ENCODE peak calls at places on chromosome 14, in nine cellular contexts. E, O, U, Y, H, W, A, N and R are unnamed samples.

GRCh38 chr14:22599349-22599748 is 1.2 kb downstream of the ABHD4 start:
- DNase-seq in N (no peak), H (no peak), A (no peak), E (no peak), Y (no peak), O (no peak), U (no peak), W (no peak), R (no peak)

GRCh38 chr14:96016761-96017160 is 22.4 kb upstream of the C14orf132 start:
- DNase-seq in Y (no peak), W (no peak), N (no peak), E (no peak), H (no peak), A (no peak), O (peak), U (no peak), R (no peak)

GRCh38 chr14:74595006-74595735 is 16.9 kb downstream of the LTBP2 start:
- DNase-seq in O (no peak), U (no peak), H (no peak), Y (no peak), W (no peak), E (no peak), N (peak), A (no peak), R (no peak)

GRCh38 chr14:61342486-61342885 is 21.1 kb downstream of the PRKCH start:
- DNase-seq in H (peak), N (no peak), A (no peak), Y (no peak), U (no peak), E (no peak), W (no peak), O (no peak), R (no peak)

GRCh38 chr14:41699506-41699905 is 92.8 kb downstream of the LRFN5 start:
- DNase-seq in H (no peak), A (no peak), E (no peak), U (no peak), N (no peak), Y (no peak), W (no peak), O (no peak), R (no peak)

GRCh38 chr14:72826039-72826438 is 67.9 kb downstream of the DPF3 start:
- DNase-seq in H (no peak), U (no peak), O (no peak), N (no peak), Y (no peak), A (no peak), W (no peak), E (no peak), R (no peak)

GRCh38 chr14:105303949-105304348 is 3.1 kb upstream of the BRF1 start:
- DNase-seq in O (no peak), H (no peak), A (no peak), Y (no peak), E (no peak), N (no peak), W (no peak), U (no peak), R (no peak)

GRCh38 chr14:20613094-20614037 is 22.2 kb upstream of the RNASE12 start:
- DNase-seq in U (peak), A (peak), H (peak), N (peak), O (peak), Y (peak), E (peak), W (peak), R (peak)

GRCh38 chr14:103314496-103315277 is 19.4 kb upstream of the EIF5 start:
- DNase-seq in A (no peak), U (no peak), N (no peak), H (peak), O (no peak), E (no peak), W (no peak), Y (no peak), R (no peak)

GRCh38 chr14:25911831-25912230 is 686.0 kb downstream of the NOVA1 start:
- DNase-seq in N (no peak), U (no peak), Y (no peak), E (no peak), W (no peak), A (no peak), H (peak), O (no peak), R (no peak)

GRCh38 chr14:57486767-57487379 is 6.8 kb downstream of the CCDC198 start:
- DNase-seq in Y (peak), W (no peak), U (no peak), E (no peak), H (no peak), A (no peak), N (no peak), O (no peak), R (no peak)

GRCh38 chr14:55537782-55538181 is 42.2 kb upstream of the KTN1 start:
- DNase-seq in W (no peak), E (peak), U (no peak), Y (no peak), H (no peak), N (no peak), O (no peak), A (no peak), R (no peak)

GRCh38 chr14:29220077-29220476 is 453.5 kb downstream of the FOXG1 start:
- DNase-seq in U (no peak), E (no peak), W (no peak), Y (no peak), O (no peak), N (no peak), H (no peak), A (no peak), R (no peak)

GRCh38 chr14:75293920-75294648 is 15.5 kb downstream of the FOS start:
- DNase-seq in Y (peak), W (peak), N (peak), E (peak), H (peak), U (peak), A (no peak), O (peak), R (peak)

GRCh38 chr14:100901391-100902183 is 1.9 kb downstream of the RTL1 start:
- DNase-seq in U (no peak), H (peak), W (peak), Y (no peak), N (no peak), E (peak), A (no peak), O (no peak), R (no peak)

GRCh38 chr14:54920052-54920451 is 17.4 kb upstream of the GCH1 start:
- DNase-seq in U (no peak), Y (no peak), E (no peak), A (no peak), W (no peak), N (no peak), H (no peak), O (no peak), R (no peak)

GRCh38 chr14:49972199-49972671 is 79.4 kb downstream of the ARF6 start:
- DNase-seq in N (no peak), U (no peak), W (no peak), Y (peak), O (no peak), E (no peak), H (no peak), A (no peak), R (no peak)

GRCh38 chr14:47822326-47822725 is 146.9 kb upstream of the MDGA2 start:
- DNase-seq in H (no peak), W (no peak), O (no peak), A (no peak), N (no peak), E (no peak), U (no peak), Y (no peak), R (no peak)

GRCh38 chr14:73140924-73141323 is 4.6 kb downstream of the PSEN1 start:
- DNase-seq in A (no peak), Y (no peak), O (no peak), N (no peak), U (no peak), H (no peak), E (no peak), W (no peak), R (no peak)

GRCh38 chr14:54348001-54348611 is 48.7 kb upstream of the CDKN3 start:
- DNase-seq in E (peak), Y (peak), H (no peak), A (no peak), N (no peak), W (no peak), O (no peak), U (no peak), R (peak)

GRCh38 chr14:102629700-102630365 is 37.4 kb downstream of the RCOR1 start:
- DNase-seq in A (no peak), U (no peak), E (no peak), O (no peak), Y (no peak), W (no peak), N (no peak), H (no peak), R (no peak)

GRCh38 chr14:71371711-71372396 is 464.6 kb downstream of the PCNX1 start:
- DNase-seq in O (no peak), E (peak), U (no peak), W (no peak), N (no peak), Y (peak), A (no peak), H (no peak), R (no peak)

GRCh38 chr14:78446807-78447206 is 276.6 kb downstream of the NRXN3 start:
- DNase-seq in A (no peak), U (no peak), W (no peak), Y (peak), H (no peak), E (no peak), N (no peak), O (no peak), R (no peak)

GRCh38 chr14:88013750-88014349 is 8.9 kb downstream of the GPR65 start:
- DNase-seq in A (peak), O (peak), H (no peak), N (peak), Y (peak), U (peak), E (no peak), W (no peak), R (peak)

GRCh38 chr14:61630399-61630798 is 64.9 kb upstream of the HIF1A start:
- DNase-seq in H (no peak), U (no peak), O (no peak), E (no peak), Y (no peak), A (no peak), N (no peak), W (no peak), R (no peak)

GRCh38 chr14:40354754-40355153 is 922.5 kb upstream of the FBXO33 start:
- DNase-seq in O (no peak), N (no peak), U (no peak), W (no peak), A (no peak), E (no peak), H (no peak), Y (no peak), R (no peak)

GRCh38 chr14:34843011-34843554 is 32.1 kb downstream of the BAZ1A start:
- DNase-seq in H (no peak), E (peak), N (no peak), A (peak), O (no peak), U (no peak), W (no peak), Y (peak), R (no peak)

GRCh38 chr14:96357216-96357615 is 5.9 kb downstream of the ATG2B start:
- DNase-seq in Y (no peak), N (no peak), O (no peak), W (no peak), A (no peak), H (no peak), E (no peak), U (no peak), R (no peak)

GRCh38 chr14:54564799-54565235 is 2.1 kb upstream of the SAMD4A start:
- DNase-seq in E (no peak), W (no peak), U (no peak), O (no peak), H (no peak), A (no peak), Y (peak), N (no peak), R (no peak)

GRCh38 chr14:75450381-75451276 is 22.8 kb downstream of the JDP2 start:
- DNase-seq in E (no peak), H (no peak), A (no peak), Y (peak), U (peak), O (no peak), N (peak), W (no peak), R (no peak)

GRCh38 chr14:54329082-54329695 is 67.6 kb upstream of the CDKN3 start:
- DNase-seq in W (no peak), N (peak), H (no peak), O (no peak), E (peak), Y (peak), A (peak), U (peak), R (peak)

GRCh38 chr14:20622816-20623291 is 18.6 kb downstream of the OR6S1 start:
- DNase-seq in E (no peak), W (peak), N (no peak), Y (no peak), H (no peak), A (no peak), U (no peak), O (peak), R (no peak)

GRCh38 chr14:89618309-89618708 is 201.3 kb upstream of the FOXN3 start:
- DNase-seq in O (no peak), A (no peak), U (no peak), W (no peak), H (no peak), Y (peak), E (no peak), N (no peak), R (no peak)

GRCh38 chr14:89619616-89620273 is 202.7 kb upstream of the FOXN3 start:
- DNase-seq in O (no peak), Y (no peak), U (no peak), N (no peak), H (no peak), W (no peak), A (no peak), E (no peak), R (no peak)

GRCh38 chr14:89617471-89618291 is 200.6 kb upstream of the FOXN3 start:
- DNase-seq in N (no peak), U (peak), E (peak), H (no peak), Y (peak), A (no peak), W (no peak), O (no peak), R (peak)

GRCh38 chr14:89620436-89620835 is 203.4 kb upstream of the FOXN3 start:
- DNase-seq in O (no peak), Y (no peak), U (no peak), H (no peak), A (no peak), W (no peak), N (no peak), E (no peak), R (no peak)

GRCh38 chr14:89618821-89619551 is 202.0 kb upstream of the FOXN3 start:
- DNase-seq in Y (peak), O (peak), W (peak), A (no peak), E (peak), H (peak), U (peak), N (peak), R (peak)
- TF ChIP-seq CTCF in Y (no peak), O (no peak), W (no peak), A (no peak), E (no peak), H (no peak), U (no peak), N (no peak), R (no peak)

DNA sequence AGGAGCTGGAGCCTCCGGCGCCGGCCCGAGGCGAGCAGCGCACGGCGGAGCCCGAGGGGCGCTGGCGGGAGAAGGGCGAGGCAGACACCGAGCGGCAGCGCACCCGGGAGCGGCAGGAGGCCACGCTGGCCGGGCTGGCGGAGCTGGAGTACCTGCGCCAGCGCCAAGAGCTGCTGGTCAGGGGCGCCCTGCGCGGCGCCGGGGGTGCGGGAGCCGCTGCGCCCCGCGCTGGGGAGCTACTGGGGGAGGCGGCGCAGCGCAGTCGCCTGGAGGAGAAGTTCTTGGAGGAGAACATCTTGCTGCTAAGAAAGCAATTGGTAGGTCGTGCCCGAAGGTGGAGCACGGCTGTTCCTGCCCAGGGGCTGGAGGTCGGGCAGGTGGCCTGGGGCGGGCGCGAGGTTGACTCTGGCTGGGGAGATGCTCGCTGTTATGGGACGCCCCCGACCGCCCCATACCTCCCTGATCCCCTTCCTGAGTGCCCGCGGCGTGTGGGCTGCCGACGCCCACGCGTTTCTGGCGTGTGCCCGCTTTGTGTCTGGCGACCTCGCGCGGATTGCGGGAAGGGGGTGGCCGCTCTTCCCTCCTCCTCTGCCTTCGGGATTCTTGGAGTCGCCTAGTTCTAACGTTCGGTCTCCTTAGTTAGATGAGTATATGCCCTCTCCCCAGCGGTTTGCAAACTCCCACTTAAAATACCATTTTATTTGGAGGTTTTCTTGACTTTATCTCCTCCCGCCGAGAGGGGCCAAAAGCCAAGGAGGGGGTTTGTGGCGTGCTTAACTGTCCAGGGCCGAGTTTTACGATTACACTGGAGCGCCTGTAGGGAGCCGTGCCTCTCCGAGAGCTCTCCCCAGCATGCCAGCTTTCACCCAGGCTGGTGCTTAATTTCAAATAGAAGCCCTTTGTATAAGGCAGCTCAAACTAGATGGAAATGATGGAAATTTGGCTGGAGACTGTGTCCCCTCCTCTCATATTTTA is 756 bp downstream of the DACT1 start:
- DNase-seq in E (peak), N (peak), Y (peak), O (peak), H (peak), W (no peak), A (no peak), U (peak), R (peak)
- TF ChIP-seq CTCF in E (no peak), N (no peak), Y (no peak), O (no peak), H (no peak), W (peak), A (no peak), U (no peak), R (peak)

DNA sequence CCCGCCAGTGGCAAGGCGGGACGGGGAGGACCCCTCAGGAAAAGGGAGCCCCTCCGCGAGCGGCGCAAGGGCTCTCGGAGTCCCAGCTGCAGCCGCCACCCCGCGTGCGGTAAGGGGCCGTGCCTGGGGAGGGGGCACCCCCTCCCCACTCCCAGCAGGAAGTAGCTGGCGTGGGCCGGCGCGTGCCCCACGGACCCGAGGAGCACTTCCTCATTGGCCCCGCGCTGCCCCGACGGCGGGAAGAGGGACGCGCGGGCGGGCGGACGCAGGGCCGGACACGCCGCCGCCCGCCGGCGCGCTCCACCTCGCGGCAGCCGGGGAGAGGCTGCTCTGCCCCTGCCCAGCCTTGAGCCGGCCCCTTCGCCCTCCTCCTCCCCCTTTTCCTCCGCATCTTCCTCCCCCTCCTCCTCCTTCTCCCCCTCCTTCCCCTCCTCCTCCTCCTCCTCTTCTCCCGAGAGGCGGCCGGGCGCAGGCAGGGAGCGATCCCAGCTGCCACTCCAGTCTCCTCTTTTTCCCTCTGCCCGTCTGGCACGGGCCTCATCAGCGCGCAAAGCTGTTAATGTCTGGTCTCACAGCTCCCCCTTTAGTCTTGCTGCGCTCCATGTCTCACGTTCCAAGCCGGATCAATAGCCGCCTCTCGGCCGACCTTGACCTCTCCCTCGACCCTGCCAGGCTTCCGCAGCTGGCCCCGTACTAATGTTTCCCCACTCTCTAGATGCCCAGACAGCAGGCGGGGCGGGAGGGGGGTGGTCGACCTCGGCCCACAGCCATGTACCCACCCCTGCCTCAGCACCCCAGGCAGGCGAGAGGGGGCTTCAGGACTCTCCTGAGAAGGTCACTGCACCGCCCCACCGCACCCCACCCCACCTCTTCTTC is 2.6 kb upstream of the BCL11B start:
- DNase-seq in N (peak), O (no peak), U (peak), H (no peak), A (no peak), W (peak), Y (peak), E (peak), R (peak)
- TF ChIP-seq CTCF in N (peak), O (peak), U (peak), H (no peak), A (peak), W (peak), Y (peak), E (peak), R (peak)

DNA sequence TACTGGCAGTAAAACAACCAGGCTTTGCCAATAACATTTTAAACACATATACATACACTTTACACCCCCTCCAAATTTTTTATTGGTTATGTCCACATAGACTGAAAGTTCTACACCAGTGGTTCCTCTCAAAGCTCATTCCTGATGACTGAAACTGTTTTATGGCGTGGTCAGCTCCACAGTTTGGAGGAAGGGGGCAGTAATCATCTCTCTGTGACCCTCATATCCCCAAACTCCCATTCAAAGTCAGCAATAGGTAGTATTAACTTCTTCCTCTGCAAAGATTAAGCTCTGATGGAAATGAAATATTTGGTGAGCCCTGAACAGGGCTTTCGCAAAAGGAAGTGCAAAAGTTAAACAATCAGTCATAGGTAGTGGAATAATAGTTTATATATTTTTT is 55.3 kb upstream of the DAAM1 start:
- DNase-seq in O (no peak), U (no peak), Y (no peak), N (no peak), A (no peak), H (no peak), W (no peak), E (no peak), R (no peak)
- TF ChIP-seq CTCF in O (peak), U (no peak), Y (no peak), N (peak), A (no peak), H (no peak), W (peak), E (no peak), R (no peak)

DNA sequence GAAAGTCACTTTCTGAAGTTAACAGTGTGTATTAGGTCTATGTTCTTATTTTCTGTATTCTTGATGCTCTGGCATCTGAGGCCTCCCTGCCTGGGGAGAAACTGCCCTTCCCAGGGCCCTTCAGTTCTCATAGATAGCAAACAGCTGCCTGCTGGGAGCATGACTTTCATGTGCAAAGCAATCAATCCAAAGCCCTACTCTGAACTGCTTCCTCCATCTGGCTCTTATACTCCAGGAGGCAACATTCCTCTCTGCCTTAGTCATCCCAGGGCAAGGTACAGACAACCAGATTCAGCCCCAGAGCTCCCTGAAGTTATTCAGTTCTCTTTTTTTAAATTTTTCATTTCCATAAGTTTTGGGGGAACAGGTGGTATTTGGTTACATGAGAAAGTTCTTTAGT is 41.7 kb upstream of the RIN3 start:
- DNase-seq in Y (peak), E (no peak), H (no peak), N (no peak), W (peak), U (no peak), A (peak), O (no peak), R (no peak)
- TF ChIP-seq CTCF in Y (no peak), E (no peak), H (no peak), N (no peak), W (no peak), U (no peak), A (no peak), O (no peak), R (no peak)

GRCh38 chr14:90115780-90116179 is 54.0 kb downstream of the KCNK13 start:
- DNase-seq in W (no peak), O (no peak), Y (no peak), A (no peak), U (no peak), H (no peak), N (no peak), E (no peak), R (no peak)
- TF ChIP-seq CTCF in W (no peak), O (no peak), Y (no peak), A (no peak), U (no peak), H (no peak), N (no peak), E (no peak), R (no peak)